ENCODE peak calls at places on chromosomes 5 and 9, in six cellular contexts. One of them, this sample, is unnamed.

GRCh38 chr9:138063033-138063432 is 185.5 kb downstream of the CACNA1B start:
- DNase-seq in kidney: peak
- DNase-seq in iPS DF 6.9: no peak
- DNase-seq in aorta: no peak
- DNase-seq in fibroblast of the aortic adventitia: no peak
- DNase-seq in stomach: no peak
- DNase-seq in this sample: no peak

GRCh38 chr9:13020706-13021105 is 245.9 kb downstream of the LURAP1L start:
- DNase-seq in kidney: no peak
- DNase-seq in iPS DF 6.9: no peak
- DNase-seq in aorta: no peak
- DNase-seq in fibroblast of the aortic adventitia: no peak
- DNase-seq in stomach: no peak
- DNase-seq in this sample: no peak

GRCh38 chr5:103466494-103466893 is 96.1 kb downstream of the NUDT12 start:
- DNase-seq in kidney: no peak
- DNase-seq in iPS DF 6.9: no peak
- DNase-seq in aorta: no peak
- DNase-seq in fibroblast of the aortic adventitia: peak
- DNase-seq in stomach: no peak
- DNase-seq in this sample: peak

GRCh38 chr5:66863343-66864170 is 267.4 kb downstream of the MAST4 start:
- DNase-seq in kidney: no peak
- DNase-seq in iPS DF 6.9: no peak
- DNase-seq in aorta: no peak
- DNase-seq in fibroblast of the aortic adventitia: no peak
- DNase-seq in stomach: no peak
- DNase-seq in this sample: no peak

GRCh38 chr9:105444130-105444529 is 3.7 kb upstream of the FSD1L start:
- DNase-seq in kidney: no peak
- DNase-seq in iPS DF 6.9: no peak
- DNase-seq in aorta: no peak
- DNase-seq in fibroblast of the aortic adventitia: no peak
- DNase-seq in stomach: no peak
- DNase-seq in this sample: no peak

GRCh38 chr5:55672477-55672911 is 39.6 kb downstream of the SLC38A9 start:
- DNase-seq in kidney: no peak
- DNase-seq in iPS DF 6.9: no peak
- DNase-seq in aorta: no peak
- DNase-seq in fibroblast of the aortic adventitia: no peak
- DNase-seq in stomach: no peak
- DNase-seq in this sample: no peak

GRCh38 chr9:136014147-136014927 is 53.2 kb upstream of the UBAC1 start:
- DNase-seq in kidney: no peak
- DNase-seq in iPS DF 6.9: no peak
- DNase-seq in aorta: peak
- DNase-seq in fibroblast of the aortic adventitia: no peak
- DNase-seq in stomach: no peak
- DNase-seq in this sample: no peak

GRCh38 chr5:173721259-173722232 is 105.1 kb upstream of the BOD1 start:
- DNase-seq in kidney: no peak
- DNase-seq in iPS DF 6.9: no peak
- DNase-seq in aorta: no peak
- DNase-seq in fibroblast of the aortic adventitia: no peak
- DNase-seq in stomach: no peak
- DNase-seq in this sample: no peak

GRCh38 chr9:129291041-129291501 is 113.0 kb upstream of the IER5L start:
- DNase-seq in kidney: peak
- DNase-seq in iPS DF 6.9: no peak
- DNase-seq in aorta: no peak
- DNase-seq in fibroblast of the aortic adventitia: no peak
- DNase-seq in stomach: no peak
- DNase-seq in this sample: no peak

GRCh38 chr5:146720132-146720531 is 158.4 kb downstream of the PPP2R2B start:
- DNase-seq in kidney: no peak
- DNase-seq in iPS DF 6.9: no peak
- DNase-seq in aorta: no peak
- DNase-seq in fibroblast of the aortic adventitia: no peak
- DNase-seq in stomach: no peak
- DNase-seq in this sample: no peak

GRCh38 chr5:146719179-146719578 is 159.4 kb downstream of the PPP2R2B start:
- DNase-seq in kidney: no peak
- DNase-seq in iPS DF 6.9: no peak
- DNase-seq in aorta: no peak
- DNase-seq in fibroblast of the aortic adventitia: no peak
- DNase-seq in stomach: no peak
- DNase-seq in this sample: no peak

GRCh38 chr5:146718628-146719027 is 159.9 kb downstream of the PPP2R2B start:
- DNase-seq in kidney: no peak
- DNase-seq in iPS DF 6.9: no peak
- DNase-seq in aorta: no peak
- DNase-seq in fibroblast of the aortic adventitia: peak
- DNase-seq in stomach: no peak
- DNase-seq in this sample: no peak

GRCh38 chr5:146717951-146718350 is 160.6 kb downstream of the PPP2R2B start:
- DNase-seq in kidney: no peak
- DNase-seq in iPS DF 6.9: no peak
- DNase-seq in aorta: no peak
- DNase-seq in fibroblast of the aortic adventitia: no peak
- DNase-seq in stomach: no peak
- DNase-seq in this sample: no peak

GRCh38 chr5:146716636-146717035 is 161.9 kb downstream of the PPP2R2B start:
- DNase-seq in kidney: no peak
- DNase-seq in iPS DF 6.9: no peak
- DNase-seq in aorta: no peak
- DNase-seq in fibroblast of the aortic adventitia: peak
- DNase-seq in stomach: no peak
- DNase-seq in this sample: no peak
- H3K4me3 ChIP-seq in kidney: no peak
- H3K4me3 ChIP-seq in iPS DF 6.9: no peak
- H3K4me3 ChIP-seq in aorta: no peak
- H3K4me3 ChIP-seq in fibroblast of the aortic adventitia: no peak
- H3K4me3 ChIP-seq in stomach: no peak
- H3K4me3 ChIP-seq in this sample: no peak

GRCh38 chr9:2291980-2292704 is 277.0 kb downstream of the SMARCA2 start:
- DNase-seq in kidney: no peak
- DNase-seq in iPS DF 6.9: no peak
- DNase-seq in aorta: no peak
- DNase-seq in fibroblast of the aortic adventitia: peak
- DNase-seq in stomach: no peak
- DNase-seq in this sample: no peak
- H3K4me3 ChIP-seq in kidney: no peak
- H3K4me3 ChIP-seq in iPS DF 6.9: no peak
- H3K4me3 ChIP-seq in aorta: no peak
- H3K4me3 ChIP-seq in fibroblast of the aortic adventitia: no peak
- H3K4me3 ChIP-seq in stomach: no peak
- H3K4me3 ChIP-seq in this sample: no peak

GRCh38 chr9:127658431-127658830 is 46.4 kb downstream of the STXBP1 start:
- DNase-seq in kidney: no peak
- DNase-seq in iPS DF 6.9: no peak
- DNase-seq in aorta: no peak
- DNase-seq in fibroblast of the aortic adventitia: no peak
- DNase-seq in stomach: no peak
- DNase-seq in this sample: no peak
- H3K4me3 ChIP-seq in kidney: no peak
- H3K4me3 ChIP-seq in iPS DF 6.9: no peak
- H3K4me3 ChIP-seq in aorta: no peak
- H3K4me3 ChIP-seq in fibroblast of the aortic adventitia: no peak
- H3K4me3 ChIP-seq in stomach: no peak
- H3K4me3 ChIP-seq in this sample: no peak

GRCh38 chr9:32698706-32699277 is 63.3 kb upstream of the TAF1L start:
- DNase-seq in kidney: no peak
- DNase-seq in iPS DF 6.9: no peak
- DNase-seq in aorta: no peak
- DNase-seq in fibroblast of the aortic adventitia: no peak
- DNase-seq in stomach: no peak
- DNase-seq in this sample: no peak
- H3K4me3 ChIP-seq in kidney: no peak
- H3K4me3 ChIP-seq in iPS DF 6.9: no peak
- H3K4me3 ChIP-seq in aorta: no peak
- H3K4me3 ChIP-seq in fibroblast of the aortic adventitia: no peak
- H3K4me3 ChIP-seq in stomach: no peak
- H3K4me3 ChIP-seq in this sample: no peak

DNA sequence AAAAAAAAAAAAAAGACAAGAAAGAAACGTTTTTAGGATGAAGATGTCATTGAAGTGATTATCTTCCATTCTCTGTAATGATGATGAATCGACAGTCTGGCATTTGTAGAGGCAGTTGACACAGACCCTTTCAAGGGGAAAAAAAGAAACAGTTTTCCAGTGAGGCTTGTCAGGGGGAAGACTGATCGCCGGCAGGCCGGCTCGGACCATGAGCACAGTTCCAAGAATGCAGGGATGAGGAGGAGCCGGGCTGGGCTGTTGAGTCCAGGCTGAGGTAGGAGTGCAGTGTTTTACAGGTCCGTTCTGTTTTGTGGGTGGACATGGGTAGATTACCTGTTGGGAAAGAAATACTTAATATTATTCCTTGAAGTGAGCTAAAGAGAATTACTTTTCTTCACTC is 194.6 kb downstream of the AOPEP start:
- DNase-seq in kidney: peak
- DNase-seq in iPS DF 6.9: no peak
- DNase-seq in aorta: peak
- DNase-seq in fibroblast of the aortic adventitia: peak
- DNase-seq in stomach: no peak
- DNase-seq in this sample: no peak
- H3K4me3 ChIP-seq in kidney: no peak
- H3K4me3 ChIP-seq in iPS DF 6.9: no peak
- H3K4me3 ChIP-seq in aorta: no peak
- H3K4me3 ChIP-seq in fibroblast of the aortic adventitia: peak
- H3K4me3 ChIP-seq in stomach: no peak
- H3K4me3 ChIP-seq in this sample: no peak